ENCODE peak calls at places on chromosomes 1 and 21, in seven cellular contexts. G, H, B, W, I, C and E are unnamed samples.

GRCh38 chr1:35564884-35565741 is 7.5 kb downstream of the NCDN start:
- DNase-seq in G (no peak), H (no peak), B (no peak), W (no peak), I (no peak), C (no peak), E (no peak)

GRCh38 chr1:177922209-177922608 is 47.6 kb downstream of the SEC16B start:
- DNase-seq in G (no peak), H (no peak), B (no peak), W (no peak), I (no peak), C (no peak), E (no peak)

GRCh38 chr21:46621457-46622182 is 13.9 kb upstream of the PRMT2 start:
- DNase-seq in G (no peak), H (no peak), B (no peak), W (no peak), I (no peak), C (no peak), E (no peak)

GRCh38 chr1:245025525-245025924 is 129.3 kb upstream of the KIF26B start:
- DNase-seq in G (no peak), H (no peak), B (no peak), W (no peak), I (no peak), C (no peak), E (no peak)

GRCh38 chr1:27600500-27601175 is 3.3 kb downstream of the AHDC1 start:
- DNase-seq in G (no peak), H (peak; percentile 57), B (peak; percentile 62), W (no peak), I (no peak), C (no peak), E (no peak)

GRCh38 chr21:43731891-43732711 is 13.2 kb downstream of the PDXK start:
- DNase-seq in G (no peak), H (peak; percentile 77), B (no peak), W (no peak), I (no peak), C (no peak), E (no peak)

GRCh38 chr1:108601708-108602410 is 42.0 kb downstream of the EEIG2 start:
- DNase-seq in G (no peak), H (no peak), B (no peak), W (no peak), I (no peak), C (no peak), E (no peak)

GRCh38 chr1:81007024-81007423 is 793.7 kb upstream of the ADGRL2 start:
- DNase-seq in G (no peak), H (no peak), B (no peak), W (no peak), I (no peak), C (no peak), E (no peak)

GRCh38 chr1:4310396-4310923 is 343.9 kb upstream of the AJAP1 start:
- DNase-seq in G (no peak), H (no peak), B (peak; percentile 61), W (no peak), I (no peak), C (no peak), E (no peak)

GRCh38 chr1:7384121-7384520 is 387.0 kb upstream of the VAMP3 start:
- DNase-seq in G (peak; percentile 4), H (no peak), B (no peak), W (no peak), I (peak; percentile 9), C (peak; percentile 9), E (no peak)

GRCh38 chr1:6554907-6555778 is at the start of gene TAS1R1:
- DNase-seq in G (peak; percentile 20), H (peak; percentile 6), B (no peak), W (peak; percentile 40), I (peak; percentile 80), C (no peak), E (no peak)

GRCh38 chr1:157852476-157852875 is 10.9 kb upstream of the CD5L start:
- DNase-seq in G (no peak), H (peak; percentile 78), B (no peak), W (no peak), I (no peak), C (no peak), E (no peak)

GRCh38 chr1:219958875-219959417 is 30.6 kb upstream of the SLC30A10 start:
- DNase-seq in G (peak; percentile 42), H (no peak), B (no peak), W (no peak), I (no peak), C (no peak), E (no peak)

GRCh38 chr1:205604825-205605544 is 26.8 kb downstream of the ELK4 start:
- DNase-seq in G (no peak), H (no peak), B (no peak), W (no peak), I (no peak), C (no peak), E (no peak)

GRCh38 chr1:64133036-64133435 is 70.4 kb upstream of the UBE2U start:
- DNase-seq in G (no peak), H (peak; percentile 92), B (no peak), W (no peak), I (no peak), C (no peak), E (peak; percentile 84)

GRCh38 chr1:209590405-209590804 is 6.9 kb downstream of the CAMK1G start:
- DNase-seq in G (no peak), H (peak; percentile 23), B (no peak), W (no peak), I (no peak), C (no peak), E (no peak)
- TF ChIP-seq CTCF in G (peak; percentile 16), H (peak; percentile 69), B (no peak), W (peak; percentile 17), I (no peak), C (peak; percentile 67), E (peak; percentile 23)

GRCh38 chr1:15852828-15853302 is 5.4 kb downstream of the SPEN start:
- DNase-seq in G (no peak), H (peak; percentile 18), B (no peak), W (no peak), I (no peak), C (no peak), E (no peak)

GRCh38 chr1:15851251-15852035 is 3.9 kb downstream of the SPEN start:
- DNase-seq in G (no peak), H (peak; percentile 19), B (peak; percentile 19), W (no peak), I (no peak), C (no peak), E (no peak)

GRCh38 chr1:15849775-15850449 is 2.4 kb downstream of the SPEN start:
- DNase-seq in G (peak; percentile 49), H (peak; percentile 72), B (peak; percentile 45), W (peak; percentile 42), I (no peak), C (peak; percentile 31), E (no peak)

GRCh38 chr1:15850450-15851079 is 3.1 kb downstream of the SPEN start:
- DNase-seq in G (no peak), H (no peak), B (no peak), W (peak; percentile 51), I (no peak), C (no peak), E (no peak)

DNA sequence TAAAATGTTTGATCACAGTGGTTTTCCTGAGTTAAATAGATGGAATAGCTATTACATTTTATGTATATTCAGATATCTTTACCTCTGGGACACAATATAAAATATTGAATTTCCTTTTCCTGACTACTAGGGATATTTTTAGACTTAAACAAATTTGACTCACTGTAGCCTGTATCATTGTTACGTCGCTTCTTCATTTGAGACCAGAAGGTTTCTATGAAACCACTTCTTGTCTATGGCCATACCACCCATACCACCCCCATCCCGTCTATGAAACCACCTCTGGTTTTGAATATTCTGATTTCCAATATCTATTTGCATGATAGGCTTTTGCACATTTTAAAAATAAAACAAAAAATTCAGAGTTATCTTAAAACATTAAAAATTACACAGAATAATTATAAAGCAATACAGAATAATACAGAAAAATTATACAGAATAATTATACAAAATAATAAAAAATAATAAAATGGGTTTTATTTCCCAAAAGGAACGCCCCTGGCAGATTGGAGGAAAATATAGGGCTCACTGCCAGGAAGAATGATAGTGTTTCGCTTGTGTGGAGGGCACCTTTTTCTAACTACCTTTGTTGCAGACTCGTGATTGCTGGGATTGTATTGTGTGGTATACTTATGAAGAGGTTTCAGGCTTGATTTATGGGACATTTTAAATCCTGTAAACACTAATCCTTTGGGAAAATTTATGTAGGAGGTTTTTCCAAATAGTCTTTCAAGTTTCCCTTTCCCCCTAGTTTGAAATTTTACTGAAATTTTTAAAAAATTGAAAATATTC is 4.7 kb downstream of the SPEN start:
- DNase-seq in G (no peak), H (peak; percentile 39), B (peak; percentile 50), W (no peak), I (no peak), C (no peak), E (no peak)
- H3K4me3 ChIP-seq in G (no peak overlapping the region), H (no peak overlapping the region), B (peak overlapping the region; percentile 87), W (no peak overlapping the region), I (peak overlapping the region; percentile 98), C (peak overlapping the region; percentile 76), E (no peak overlapping the region)

DNA sequence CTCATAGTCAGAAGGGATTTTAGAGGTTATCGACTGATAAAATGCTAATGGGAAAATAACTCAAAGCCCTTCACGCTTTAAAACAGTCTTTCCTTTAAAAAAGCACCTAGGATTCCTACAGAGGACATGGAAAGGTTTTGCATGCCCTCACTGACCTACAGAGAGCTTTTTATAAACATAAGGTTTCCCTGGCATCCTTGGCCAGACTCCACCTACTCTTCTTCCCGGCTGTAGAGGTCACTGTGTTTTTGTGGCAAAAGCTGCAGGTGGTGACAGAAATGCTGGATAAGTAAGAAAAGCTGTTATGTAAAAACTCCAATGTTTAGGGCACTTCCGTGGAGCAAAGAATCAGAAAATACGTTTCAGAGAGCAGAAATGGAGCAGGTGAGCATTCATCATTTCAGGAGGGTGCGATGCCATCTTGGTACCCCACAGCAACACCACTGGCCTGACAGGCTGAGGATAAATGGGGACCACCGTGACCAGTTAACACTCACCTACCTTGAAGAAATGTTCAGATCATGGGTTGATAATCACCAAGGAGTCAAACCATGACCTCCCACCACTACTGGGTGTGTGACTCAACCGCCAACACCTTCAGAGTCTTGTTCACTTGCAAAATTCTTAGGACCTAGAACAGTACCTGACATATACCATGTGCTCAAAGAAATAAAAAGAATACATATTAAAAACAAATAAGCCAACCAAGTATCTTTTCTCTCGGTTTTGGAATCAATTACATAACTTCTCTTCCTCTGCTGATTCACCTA is 46.6 kb downstream of the SSBP3 start:
- DNase-seq in G (no peak), H (no peak), B (no peak), W (no peak), I (no peak), C (no peak), E (no peak)
- TF ChIP-seq CTCF in G (no peak), H (no peak), B (peak; percentile 12), W (no peak), I (no peak), C (no peak), E (no peak)

DNA sequence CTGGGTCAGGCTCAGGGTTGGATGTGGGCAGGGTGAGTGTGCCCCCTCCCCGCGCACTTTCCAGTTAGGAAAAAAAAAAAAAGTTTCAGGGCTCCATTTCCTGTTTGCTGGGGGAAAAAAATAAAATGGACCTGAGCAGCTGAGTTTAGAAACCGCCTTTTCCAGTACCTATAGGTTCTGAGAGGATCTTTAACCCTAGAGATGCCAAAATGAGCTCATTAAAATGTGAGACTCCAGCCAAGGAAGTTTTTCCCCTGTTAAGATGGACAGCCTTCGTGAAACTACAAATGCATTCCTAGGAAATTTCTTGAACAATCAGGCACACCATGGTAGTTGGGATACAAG is 143.5 kb upstream of the ETS2 start:
- DNase-seq in G (no peak), H (no peak), B (no peak), W (no peak), I (no peak), C (no peak), E (no peak)
- H3K4me3 ChIP-seq in G (no peak overlapping the region), H (no peak overlapping the region), B (no peak overlapping the region), W (no peak overlapping the region), I (peak overlapping the region; percentile 82), C (no peak overlapping the region), E (no peak overlapping the region)

GRCh38 chr1:162023547-162024501 is at the start of gene OLFML2B:
- DNase-seq in G (peak; percentile 60), H (peak; percentile 82), B (no peak), W (peak; percentile 47), I (peak; percentile 86), C (peak; percentile 78), E (peak; percentile 46)
- TF ChIP-seq CTCF in G (no peak), H (peak; percentile 57), B (no peak), W (no peak), I (peak; percentile 5), C (peak; percentile 40), E (peak; percentile 39)